ENCODE peak calls at places on chromosome 1, in nine cellular contexts. B is stimulated activated CD8-positive, alpha-beta memory T cell treated with anti-CD3 and anti-CD28 coated beads, Interleukin-4, amount 100 ng/mL, for 1 hour; V is OCI-M1; E is NB4; O is Peyer's patch; K is NCI-H1105 treated with DMSO at 0.1 percent for 48 hours; G is adipocyte; Y is GM10248; D is transverse colon. W is an unnamed sample.

GRCh38 chr1:206803221-206803730 is 31.0 kb upstream of the IL10 start:
- DNase-seq in K (no peak), Y (peak; percentile 71), G (no peak), O (peak; percentile 90), E (no peak), B (peak; percentile 25), D (peak; percentile 60), V (no peak), W (no peak)

GRCh38 chr1:156391701-156392100 is 22.7 kb downstream of the RHBG start:
- DNase-seq in V (no peak), D (no peak), O (no peak), E (no peak), B (no peak), K (no peak), G (no peak), Y (no peak), W (no peak)

GRCh38 chr1:185170291-185170848 is 13.4 kb downstream of the SWT1 start:
- DNase-seq in O (peak; percentile 61), D (no peak), B (no peak), V (peak; percentile 93), Y (peak; percentile 68), G (peak; percentile 81), K (peak; percentile 56), E (peak; percentile 79), W (peak; percentile 37)

GRCh38 chr1:57019240-57019805 is 53.5 kb upstream of the C8B start:
- DNase-seq in Y (no peak), V (no peak), G (no peak), B (no peak), D (no peak), K (peak; percentile 93), O (no peak), E (no peak), W (no peak)

GRCh38 chr1:44806025-44806703 is 987 bp downstream of the DYNLT4 start:
- DNase-seq in E (no peak), G (no peak), D (peak; percentile 8), V (no peak), Y (no peak), B (no peak), K (no peak), O (peak; percentile 49), W (no peak)

GRCh38 chr1:183600136-183600535 is 9.9 kb upstream of the NCF2 start:
- DNase-seq in K (no peak), G (peak; percentile 50), E (peak; percentile 69), V (peak; percentile 33), O (no peak), B (no peak), D (no peak), Y (no peak), W (no peak)

GRCh38 chr1:152426731-152427130 is 12.7 kb upstream of the CRNN start:
- DNase-seq in Y (no peak), V (no peak), G (no peak), D (no peak), O (no peak), E (no peak), B (no peak), K (no peak), W (no peak)

GRCh38 chr1:239386453-239387303 is at the start of gene CHRM3:
- DNase-seq in O (peak; percentile 75), K (peak; percentile 71), G (peak; percentile 37), E (no peak), Y (no peak), B (no peak), V (no peak), D (peak; percentile 87), W (peak; percentile 24)

GRCh38 chr1:159008744-159009188 is 941 bp upstream of the IFI16 start:
- DNase-seq in G (no peak), B (peak; percentile 28), D (peak; percentile 49), E (peak; percentile 84), V (peak; percentile 38), K (no peak), Y (peak; percentile 29), O (peak; percentile 90), W (no peak)

GRCh38 chr1:168498159-168498609 is 45.6 kb downstream of the XCL2 start:
- DNase-seq in Y (no peak), O (no peak), K (peak; percentile 83), B (no peak), E (no peak), G (peak; percentile 90), D (no peak), V (peak; percentile 63), W (no peak)

GRCh38 chr1:111873460-111873859 is 116.0 kb downstream of the KCND3 start:
- DNase-seq in G (no peak), E (no peak), Y (no peak), D (no peak), V (no peak), K (peak; percentile 30), B (no peak), O (no peak), W (no peak)

GRCh38 chr1:3564921-3565831 is 46.1 kb downstream of the MEGF6 start:
- DNase-seq in E (peak; percentile 58), O (no peak), B (no peak), K (no peak), V (peak; percentile 47), D (no peak), Y (peak; percentile 82), G (peak; percentile 57), W (no peak)

GRCh38 chr1:231603598-231604275 is 22.9 kb upstream of the DISC1 start:
- DNase-seq in Y (peak; percentile 40), V (peak; percentile 85), B (no peak), E (peak; percentile 82), O (peak; percentile 71), D (peak; percentile 48), K (peak; percentile 48), G (peak; percentile 85), W (peak; percentile 71)

GRCh38 chr1:19445417-19446342 is 39.7 kb downstream of the CAPZB start:
- DNase-seq in O (no peak), B (no peak), D (no peak), K (no peak), V (no peak), Y (no peak), E (no peak), G (peak; percentile 55), W (peak; percentile 68)

GRCh38 chr1:84086189-84086588 is 57.9 kb upstream of the PRKACB start:
- DNase-seq in G (no peak), E (no peak), V (no peak), Y (no peak), B (no peak), O (no peak), K (no peak), D (no peak), W (no peak)

GRCh38 chr1:100721502-100722205 is 2.1 kb downstream of the VCAM1 start:
- DNase-seq in D (peak; percentile 25), G (peak; percentile 98), E (peak; percentile 76), B (no peak), Y (no peak), O (peak; percentile 51), V (peak; percentile 71), K (no peak), W (no peak)

GRCh38 chr1:220093361-220094015 is 444 bp upstream of the IARS2 start:
- DNase-seq in V (no peak), D (no peak), K (no peak), E (no peak), B (no peak), O (no peak), G (no peak), Y (no peak), W (no peak)

GRCh38 chr1:195721210-195721971 is 886.8 kb downstream of the KCNT2 start:
- DNase-seq in G (no peak), O (no peak), V (no peak), K (no peak), Y (no peak), E (no peak), B (no peak), D (peak; percentile 69), W (no peak)

GRCh38 chr1:89953072-89953626 is 41.8 kb upstream of the ZNF326 start:
- DNase-seq in V (peak; percentile 89), E (peak; percentile 59), K (peak; percentile 15), G (peak; percentile 75), O (peak; percentile 79), B (no peak), D (peak; percentile 82), Y (no peak), W (peak; percentile 97)

GRCh38 chr1:47760248-47760629 is 236.9 kb downstream of the TRABD2B start:
- DNase-seq in V (no peak), K (no peak), E (no peak), B (no peak), G (no peak), O (peak; percentile 29), Y (no peak), D (no peak), W (no peak)

GRCh38 chr1:67726224-67726623 is 41.2 kb downstream of the GADD45A start:
- DNase-seq in K (no peak), B (no peak), Y (no peak), D (no peak), G (no peak), V (peak; percentile 23), O (no peak), E (no peak), W (no peak)

GRCh38 chr1:68615303-68615702 is 118.4 kb upstream of the DEPDC1 start:
- DNase-seq in K (no peak), G (no peak), V (no peak), B (no peak), D (no peak), Y (no peak), E (no peak), O (no peak), W (no peak)

W was measured in kidney glomerular epithelial cell.